ENCODE peak calls at places on chromosomes 3 and 15, in ten cellular contexts. F is mesendoderm, K is upper lobe of right lung, B is transverse colon, V is neuronal stem cell, S is fibroblast of lung, J is pancreas, H is heart left ventricle, G is dorsolateral prefrontal cortex, R is IMR-90. U is an unnamed sample.

GRCh38 chr15:69823223-69823907 is 274.4 kb downstream of the TLE3 start:
- DNase-seq in F (peak; percentile 40), K (no peak), B (no peak), V (no peak), S (peak; percentile 11), J (no peak), H (no peak), G (no peak), R (peak; percentile 10), U (no peak)

GRCh38 chr15:31489801-31490646 is 163.4 kb downstream of the KLF13 start:
- DNase-seq in F (peak; percentile 63), K (peak; percentile 67), B (peak; percentile 43), V (no peak), S (peak; percentile 47), J (no peak), H (no peak), G (no peak), R (peak; percentile 62), U (no peak)

GRCh38 chr3:31132132-31132769 is 237.8 kb upstream of the GADL1 start:
- DNase-seq in F (peak; percentile 70), K (no peak), B (no peak), V (peak; percentile 15), S (peak; percentile 48), J (no peak), H (no peak), G (no peak), R (peak; percentile 53), U (no peak)

GRCh38 chr3:37174532-37175126 is at the start of gene LRRFIP2:
- DNase-seq in F (no peak), K (no peak), B (no peak), V (no peak), S (peak; percentile 90), J (no peak), H (no peak), G (no peak), R (peak; percentile 82), U (no peak)

GRCh38 chr3:71838406-71838805 is 53.5 kb upstream of the PROK2 start:
- DNase-seq in F (peak; percentile 92), K (no peak), B (no peak), V (no peak), S (no peak), J (no peak), H (no peak), G (no peak), R (no peak), U (no peak)

GRCh38 chr3:143124683-143125520 is 5.3 kb downstream of the CHST2 start:
- DNase-seq in F (no peak), K (no peak), B (no peak), V (no peak), S (no peak), J (no peak), H (no peak), G (no peak), R (no peak), U (no peak)

GRCh38 chr15:99416191-99417188 is 149.3 kb upstream of the MEF2A start:
- DNase-seq in F (no peak), K (peak; percentile 64), B (no peak), V (no peak), S (no peak), J (no peak), H (no peak), G (no peak), R (no peak), U (no peak)

GRCh38 chr3:53890726-53891499 is 746 bp downstream of the SELENOK start:
- DNase-seq in F (peak; percentile 82), K (no peak), B (peak; percentile 54), V (no peak), S (peak; percentile 61), J (peak; percentile 40), H (no peak), G (peak; percentile 19), R (peak; percentile 42), U (no peak)

GRCh38 chr3:140164156-140164555 is 229.2 kb downstream of the CLSTN2 start:
- DNase-seq in F (no peak), K (no peak), B (no peak), V (no peak), S (no peak), J (no peak), H (no peak), G (no peak), R (no peak), U (no peak)

GRCh38 chr3:156291269-156292123 is 171.1 kb downstream of the KCNAB1 start:
- DNase-seq in F (peak; percentile 16), K (no peak), B (no peak), V (peak; percentile 32), S (peak; percentile 49), J (no peak), H (peak; percentile 39), G (peak; percentile 52), R (peak; percentile 6), U (no peak)

GRCh38 chr3:13532661-13533060 is 16.3 kb upstream of the FBLN2 start:
- DNase-seq in F (no peak), K (no peak), B (no peak), V (no peak), S (no peak), J (no peak), H (no peak), G (no peak), R (no peak), U (no peak)

GRCh38 chr3:160921020-160921635 is 165.1 kb downstream of the PPM1L start:
- DNase-seq in F (peak; percentile 48), K (no peak), B (no peak), V (no peak), S (peak; percentile 35), J (no peak), H (peak; percentile 38), G (no peak), R (peak; percentile 39), U (no peak)

GRCh38 chr3:142817897-142818296 is 71.0 kb downstream of the PCOLCE2 start:
- DNase-seq in F (no peak), K (no peak), B (no peak), V (no peak), S (no peak), J (no peak), H (no peak), G (no peak), R (no peak), U (no peak)

GRCh38 chr3:105173972-105174371 is 192.7 kb upstream of the ALCAM start:
- DNase-seq in F (no peak), K (no peak), B (no peak), V (no peak), S (peak; percentile 23), J (no peak), H (no peak), G (no peak), R (no peak), U (peak; percentile 11)

GRCh38 chr3:8442993-8443670 is 58.5 kb upstream of the LMCD1 start:
- DNase-seq in F (peak; percentile 13), K (no peak), B (no peak), V (no peak), S (peak; percentile 50), J (no peak), H (no peak), G (no peak), R (no peak), U (no peak)

GRCh38 chr3:8443829-8444791 is 57.5 kb upstream of the LMCD1 start:
- DNase-seq in F (peak; percentile 96), K (peak; percentile 88), B (peak; percentile 88), V (peak; percentile 70), S (peak; percentile 99), J (peak; percentile 94), H (peak; percentile 88), G (peak; percentile 15), R (peak; percentile 99), U (peak; percentile 7)

GRCh38 chr3:8445861-8446260 is 55.8 kb upstream of the LMCD1 start:
- DNase-seq in F (no peak), K (no peak), B (no peak), V (no peak), S (peak; percentile 99), J (no peak), H (no peak), G (no peak), R (peak; percentile 97), U (no peak)

GRCh38 chr3:8446845-8447244 is 54.8 kb upstream of the LMCD1 start:
- DNase-seq in F (no peak), K (no peak), B (no peak), V (no peak), S (no peak), J (no peak), H (no peak), G (no peak), R (no peak), U (no peak)

DNA sequence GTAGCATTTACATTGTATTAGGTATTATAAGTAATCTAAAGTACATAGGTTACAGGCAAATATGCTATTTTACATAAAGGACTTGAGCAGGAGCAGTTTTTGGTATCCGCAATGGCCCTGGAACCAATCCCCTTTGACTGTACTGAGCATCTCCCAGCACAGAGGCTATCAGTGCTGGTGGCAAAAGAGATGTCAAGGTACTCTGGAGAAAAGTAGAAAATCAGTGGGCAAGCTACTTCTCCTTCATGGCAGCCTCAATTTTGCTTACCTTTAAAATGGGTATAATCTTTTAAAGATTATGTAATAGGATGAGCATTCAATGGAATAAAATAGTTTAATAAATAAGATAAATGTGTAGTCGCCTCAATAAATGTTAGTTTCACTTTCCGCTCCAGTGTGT is 56.7 kb upstream of the LMCD1 start:
- DNase-seq in F (no peak), K (no peak), B (no peak), V (no peak), S (no peak), J (no peak), H (no peak), G (no peak), R (no peak), U (no peak)
- H3K27ac ChIP-seq in F (no peak overlapping the region), K (peak overlapping the region; percentile 86), B (peak overlapping the region; percentile 76), V (no peak overlapping the region), S (peak overlapping the region; percentile 82), J (peak overlapping the region; percentile 89), H (peak overlapping the region; percentile 50), G (no peak overlapping the region), R (peak overlapping the region; percentile 48), U (no peak overlapping the region)

DNA sequence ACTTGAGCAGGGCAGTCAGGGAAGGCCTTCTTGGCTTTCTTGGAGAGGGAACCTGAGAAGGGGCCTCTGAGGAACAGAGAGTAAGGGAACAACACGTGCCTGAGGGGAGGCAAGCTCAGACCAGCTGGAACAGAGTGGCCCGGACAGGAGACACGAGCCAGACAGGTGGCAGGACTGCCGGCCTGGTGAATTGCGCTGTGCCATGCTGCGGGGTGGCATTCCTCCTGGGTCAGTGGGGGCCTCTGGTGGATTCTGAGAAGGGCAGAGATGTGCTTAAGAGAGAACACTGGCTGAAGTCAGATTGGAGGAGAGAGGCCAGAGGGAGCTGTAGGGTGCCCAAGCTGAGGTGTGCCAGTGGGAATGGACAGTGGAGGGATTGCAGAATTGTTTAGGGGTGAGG is 4.9 kb downstream of the CHAC1 start:
- DNase-seq in F (no peak), K (no peak), B (no peak), V (no peak), S (no peak), J (no peak), H (peak; percentile 22), G (no peak), R (no peak), U (no peak)
- H3K27ac ChIP-seq in F (no peak overlapping the region), K (no peak overlapping the region), B (peak overlapping the region; percentile 23), V (no peak overlapping the region), S (no peak overlapping the region), J (peak overlapping the region; percentile 28), H (peak overlapping the region; percentile 83), G (no peak overlapping the region), R (no peak overlapping the region), U (no peak overlapping the region)

GRCh38 chr15:71761649-71762048 is 48.7 kb upstream of the NR2E3 start:
- DNase-seq in F (peak; percentile 17), K (no peak), B (peak; percentile 71), V (no peak), S (peak; percentile 90), J (no peak), H (no peak), G (no peak), R (peak; percentile 92), U (no peak)
- H3K27ac ChIP-seq in F (no peak overlapping the region), K (no peak overlapping the region), B (peak overlapping the region; percentile 70), V (no peak overlapping the region), S (peak overlapping the region; percentile 27), J (no peak overlapping the region), H (no peak overlapping the region), G (no peak overlapping the region), R (no peak overlapping the region), U (no peak overlapping the region)

GRCh38 chr15:80530737-80531365 is 126.7 kb downstream of the ARNT2 start:
- DNase-seq in F (no peak), K (no peak), B (no peak), V (no peak), S (no peak), J (no peak), H (no peak), G (no peak), R (peak; percentile 43), U (no peak)
- H3K27ac ChIP-seq in F (no peak overlapping the region), K (peak overlapping the region; percentile 33), B (no peak overlapping the region), V (no peak overlapping the region), S (peak overlapping the region; percentile 62), J (no peak overlapping the region), H (no peak overlapping the region), G (peak overlapping the region; percentile 56), R (peak overlapping the region; percentile 94), U (no peak overlapping the region)

U was measured in substantia nigra.